ENCODE peak calls at places on chromosomes 6 and 20, in five cellular contexts. A is ecto neural progenitor cell; S is endothelial cell of umbilical vein; F is stimulated activated CD8-positive, alpha-beta memory T cell treated with anti-CD3 and anti-CD28 coated beads, Interleukin-12 subunit alpha, Interleukin-12 subunit beta, amount 100 ng/mL, for 4 hours; I is sigmoid colon. W is an unnamed sample.
A peak's percentile ranks its signal among the peaks of the same experiment; 100 is the strongest.

GRCh38 chr20:41900292-41900691 is 282.1 kb upstream of the CHD6 start:
- DNase-seq in A (no peak), S (no peak), F (no peak), I (no peak), W (no peak)

GRCh38 chr6:72622094-72622540 is 253 bp downstream of the KCNQ5 start:
- DNase-seq in A (peak; percentile 79), S (no peak), F (peak; percentile 62), I (no peak), W (no peak)

GRCh38 chr6:77373955-77374354 is 89.3 kb downstream of the HTR1B start:
- DNase-seq in A (no peak), S (no peak), F (no peak), I (no peak), W (no peak)

GRCh38 chr6:140050232-140050995 is 676.0 kb upstream of the CITED2 start:
- DNase-seq in A (no peak), S (no peak), F (no peak), I (no peak), W (no peak)

GRCh38 chr6:129029778-129030177 is 146.8 kb downstream of the LAMA2 start:
- DNase-seq in A (no peak), S (no peak), F (no peak), I (no peak), W (no peak)

GRCh38 chr6:21317634-21318033 is 275.9 kb upstream of the SOX4 start:
- DNase-seq in A (no peak), S (no peak), F (no peak), I (no peak), W (no peak)

GRCh38 chr6:38319259-38320255 is 320.2 kb downstream of the BTBD9 start:
- DNase-seq in A (no peak), S (no peak), F (no peak), I (no peak), W (no peak)

GRCh38 chr6:128600397-128600951 is 80.1 kb upstream of the PTPRK start:
- DNase-seq in A (no peak), S (peak; percentile 83), F (no peak), I (no peak), W (peak; percentile 70)

GRCh38 chr20:8246701-8247100 is 114.6 kb downstream of the PLCB1 start:
- DNase-seq in A (no peak), S (no peak), F (no peak), I (no peak), W (no peak)

GRCh38 chr6:52548999-52549398 is 27.9 kb downstream of the TRAM2 start:
- DNase-seq in A (no peak), S (no peak), F (no peak), I (no peak), W (no peak)

GRCh38 chr20:12051206-12052163 is 133.8 kb downstream of the BTBD3 start:
- DNase-seq in A (no peak), S (peak; percentile 6), F (no peak), I (no peak), W (no peak)

GRCh38 chr6:167572841-167573271 is 248.0 kb downstream of the TTLL2 start:
- DNase-seq in A (peak; percentile 45), S (no peak), F (no peak), I (peak; percentile 63), W (no peak)

GRCh38 chr6:63804381-63804956 is 168.9 kb downstream of the PHF3 start:
- DNase-seq in A (no peak), S (peak; percentile 55), F (no peak), I (no peak), W (peak; percentile 26)

GRCh38 chr20:43404880-43405279 is 52.8 kb upstream of the SRSF6 start:
- DNase-seq in A (no peak), S (no peak), F (no peak), I (no peak), W (no peak)

GRCh38 chr6:44735631-44735963 is 348.1 kb downstream of the CDC5L start:
- DNase-seq in A (no peak), S (no peak), F (no peak), I (no peak), W (no peak)

GRCh38 chr20:14208956-14209355 is 128.5 kb downstream of the FLRT3 start:
- DNase-seq in A (no peak), S (no peak), F (no peak), I (no peak), W (no peak)

GRCh38 chr20:9244811-9245210 is 175.9 kb downstream of the PLCB4 start:
- DNase-seq in A (no peak), S (no peak), F (no peak), I (no peak), W (no peak)

GRCh38 chr6:122180132-122180531 is 219.3 kb upstream of the HSF2 start:
- DNase-seq in A (no peak), S (no peak), F (no peak), I (no peak), W (no peak)

GRCh38 chr6:100657678-100658330 is 193.1 kb upstream of the SIM1 start:
- DNase-seq in A (no peak), S (peak; percentile 39), F (no peak), I (no peak), W (no peak)

GRCh38 chr6:138517635-138518034 is 18.3 kb upstream of the NHSL1 start:
- DNase-seq in A (no peak), S (peak; percentile 35), F (peak; percentile 13), I (no peak), W (no peak)

GRCh38 chr6:73879894-73880293 is 183.9 kb downstream of the CD109 start:
- DNase-seq in A (no peak), S (no peak), F (no peak), I (no peak), W (no peak)

GRCh38 chr6:79630883-79631799 is at the start of gene SH3BGRL2:
- DNase-seq in A (peak; percentile 90), S (peak; percentile 81), F (no peak), I (peak; percentile 83), W (peak; percentile 33)

GRCh38 chr6:6847591-6847990 is 259.1 kb downstream of the LY86 start:
- DNase-seq in A (no peak), S (no peak), F (no peak), I (no peak), W (no peak)

GRCh38 chr6:162369091-162369490 is 358.5 kb downstream of the PRKN start:
- DNase-seq in A (no peak), S (no peak), F (no peak), I (no peak), W (no peak)

GRCh38 chr6:34092631-34093030 is 53.3 kb downstream of the GRM4 start:
- DNase-seq in A (no peak), S (no peak), F (no peak), I (no peak), W (no peak)

GRCh38 chr6:3247255-3248146 is 11.2 kb upstream of the PSMG4 start:
- DNase-seq in A (peak; percentile 78), S (peak; percentile 50), F (no peak), I (peak; percentile 91), W (no peak)

GRCh38 chr6:45677381-45677992 is 299.8 kb upstream of the SUPT3H start:
- DNase-seq in A (no peak), S (peak; percentile 90), F (peak; percentile 4), I (no peak), W (peak; percentile 59)

GRCh38 chr6:71043902-71044301 is 87.0 kb upstream of the B3GAT2 start:
- DNase-seq in A (no peak), S (no peak), F (no peak), I (no peak), W (no peak)

GRCh38 chr20:25453035-25453810 is 45.8 kb downstream of the GINS1 start:
- DNase-seq in A (no peak), S (peak; percentile 5), F (no peak), I (no peak), W (no peak)

GRCh38 chr20:41664584-41664983 is 46.4 kb upstream of the CHD6 start:
- DNase-seq in A (no peak), S (peak; percentile 20), F (no peak), I (no peak), W (no peak)

GRCh38 chr20:11373391-11373790 is 544.3 kb upstream of the BTBD3 start:
- DNase-seq in A (no peak), S (no peak), F (no peak), I (no peak), W (no peak)

GRCh38 chr20:20373046-20373706 is 5.3 kb downstream of the INSM1 start:
- DNase-seq in A (no peak), S (no peak), F (no peak), I (no peak), W (no peak)

GRCh38 chr6:6559994-6560393 is 28.5 kb upstream of the LY86 start:
- DNase-seq in A (no peak), S (no peak), F (no peak), I (no peak), W (no peak)

GRCh38 chr20:53865905-53866786 is 204.2 kb downstream of the BCAS1 start:
- DNase-seq in A (peak; percentile 72), S (peak; percentile 86), F (no peak), I (peak; percentile 68), W (peak; percentile 27)